ENCODE peak calls at places on chromosomes 7 and 10, in ten cellular contexts. V, K, M, P, N, X, S, G, D and O are unnamed samples.
A peak's percentile ranks its signal among the peaks of the same experiment; 100 is the strongest.

GRCh38 chr7:96591159-96591899 is 118.3 kb downstream of the SEM1 start:
- DNase-seq in V (no peak), K (no peak), M (no peak), P (no peak), N (no peak), X (no peak), S (no peak), G (no peak), D (no peak), O (no peak)

GRCh38 chr10:90413196-90413595 is 444.6 kb downstream of the HTR7 start:
- DNase-seq in V (no peak), K (no peak), M (no peak), P (no peak), N (no peak), X (no peak), S (no peak), G (no peak), D (no peak), O (no peak)

GRCh38 chr7:77684030-77684429 is 12.2 kb upstream of the RSBN1L start:
- DNase-seq in V (no peak), K (no peak), M (no peak), P (no peak), N (no peak), X (no peak), S (peak; percentile 32), G (no peak), D (no peak), O (no peak)

GRCh38 chr10:132469197-132469942 is 68.2 kb upstream of the INPP5A start:
- DNase-seq in V (no peak), K (peak; percentile 54), M (no peak), P (no peak), N (no peak), X (no peak), S (no peak), G (no peak), D (no peak), O (no peak)

GRCh38 chr7:49418964-49419363 is 354.5 kb upstream of the VWC2 start:
- DNase-seq in V (no peak), K (no peak), M (no peak), P (no peak), N (no peak), X (no peak), S (no peak), G (no peak), D (no peak), O (no peak)

GRCh38 chr7:130008941-130009847 is 42.0 kb downstream of the ZC3HC1 start:
- DNase-seq in V (no peak), K (peak; percentile 51), M (no peak), P (no peak), N (no peak), X (no peak), S (no peak), G (peak; percentile 72), D (no peak), O (no peak)

GRCh38 chr10:48598243-48598935 is 6.5 kb downstream of the ARHGAP22 start:
- DNase-seq in V (no peak), K (peak; percentile 57), M (no peak), P (no peak), N (no peak), X (peak; percentile 97), S (no peak), G (no peak), D (no peak), O (no peak)

GRCh38 chr10:30151581-30152389 is 92.4 kb upstream of the JCAD start:
- DNase-seq in V (no peak), K (no peak), M (peak; percentile 36), P (no peak), N (no peak), X (no peak), S (no peak), G (peak; percentile 70), D (no peak), O (peak; percentile 53)

GRCh38 chr7:49883933-49884332 is 110.5 kb downstream of the VWC2 start:
- DNase-seq in V (no peak), K (no peak), M (no peak), P (no peak), N (no peak), X (no peak), S (no peak), G (no peak), D (no peak), O (no peak)

GRCh38 chr10:113329121-113329596 is 223.7 kb upstream of the HABP2 start:
- DNase-seq in V (no peak), K (no peak), M (no peak), P (no peak), N (no peak), X (no peak), S (no peak), G (no peak), D (no peak), O (no peak)

GRCh38 chr7:106770191-106770590 is 94.9 kb upstream of the PIK3CG start:
- DNase-seq in V (no peak), K (no peak), M (no peak), P (no peak), N (no peak), X (no peak), S (no peak), G (peak; percentile 52), D (no peak), O (no peak)

GRCh38 chr7:140033779-140034363 is 28.9 kb downstream of the PARP12 start:
- DNase-seq in V (no peak), K (no peak), M (no peak), P (no peak), N (no peak), X (no peak), S (no peak), G (peak; percentile 62), D (no peak), O (no peak)

GRCh38 chr7:8042796-8043535 is 74.4 kb downstream of the GLCCI1 start:
- DNase-seq in V (no peak), K (no peak), M (no peak), P (no peak), N (no peak), X (no peak), S (no peak), G (no peak), D (no peak), O (no peak)

GRCh38 chr7:99098824-99099498 is 44.9 kb downstream of the SMURF1 start:
- DNase-seq in V (no peak), K (no peak), M (no peak), P (no peak), N (no peak), X (no peak), S (no peak), G (peak; percentile 28), D (no peak), O (no peak)

GRCh38 chr7:121994625-121995410 is 121.9 kb downstream of the PTPRZ1 start:
- DNase-seq in V (peak; percentile 3), K (peak; percentile 51), M (peak; percentile 83), P (no peak), N (no peak), X (peak; percentile 64), S (peak; percentile 77), G (peak; percentile 73), D (no peak), O (peak; percentile 21)

GRCh38 chr10:25059990-25060389 is 43.6 kb downstream of the THNSL1 start:
- DNase-seq in V (no peak), K (peak; percentile 71), M (peak; percentile 66), P (no peak), N (no peak), X (no peak), S (no peak), G (peak; percentile 90), D (no peak), O (no peak)

GRCh38 chr7:154564676-154565075 is 438.2 kb downstream of the PAXIP1 start:
- DNase-seq in V (no peak), K (no peak), M (no peak), P (no peak), N (no peak), X (peak; percentile 56), S (no peak), G (no peak), D (no peak), O (no peak)

GRCh38 chr7:121366852-121367431 is 29.2 kb downstream of the FAM3C start:
- DNase-seq in V (peak; percentile 21), K (no peak), M (peak; percentile 27), P (no peak), N (no peak), X (peak; percentile 43), S (peak; percentile 6), G (peak; percentile 19), D (no peak), O (no peak)

GRCh38 chr7:112131016-112131415 is 75.2 kb downstream of the DOCK4 start:
- DNase-seq in V (no peak), K (no peak), M (no peak), P (no peak), N (no peak), X (no peak), S (no peak), G (no peak), D (no peak), O (no peak)

GRCh38 chr10:62093863-62094291 is 174.8 kb downstream of the RTKN2 start:
- DNase-seq in V (no peak), K (no peak), M (no peak), P (no peak), N (no peak), X (no peak), S (no peak), G (peak; percentile 33), D (no peak), O (no peak)

GRCh38 chr10:76858721-76859120 is 778.9 kb downstream of the KCNMA1 start:
- DNase-seq in V (no peak), K (no peak), M (no peak), P (no peak), N (no peak), X (no peak), S (no peak), G (no peak), D (no peak), O (no peak)

GRCh38 chr10:57460540-57460939 is 807.2 kb downstream of the IPMK start:
- DNase-seq in V (no peak), K (no peak), M (no peak), P (no peak), N (no peak), X (no peak), S (no peak), G (no peak), D (no peak), O (no peak)